ENCODE peak calls at places on chromosome 20, in five cellular contexts. U is IMR-90, Q is Peyer's patch, N is adrenal gland, X is body of pancreas. K is an unnamed sample.

GRCh38 chr20:34709836-34710567 is 5.9 kb downstream of the TP53INP2 start:
- DNase-seq in U (peak; percentile 51), Q (peak; percentile 81), N (peak; percentile 83), X (peak; percentile 77), K (peak; percentile 81)

GRCh38 chr20:63735859-63736718 is at the start of gene LIME1:
- DNase-seq in U (no peak), Q (peak; percentile 77), N (no peak), X (no peak), K (no peak)

GRCh38 chr20:63472159-63472811 is at the start of gene KCNQ2:
- DNase-seq in U (no peak), Q (no peak), N (no peak), X (no peak), K (no peak)

GRCh38 chr20:17968366-17969275 is at the start of the genes MGME1 and SNX5:
- DNase-seq in U (peak; percentile 99), Q (peak; percentile 99), N (peak; percentile 99), X (peak; percentile 98), K (peak; percentile 100)

GRCh38 chr20:35601021-35601973 is 14.3 kb upstream of the SPAG4 start:
- DNase-seq in U (peak; percentile 72), Q (peak; percentile 82), N (peak; percentile 78), X (peak; percentile 82), K (peak; percentile 78)

GRCh38 chr20:45934046-45934586 is 367 bp upstream of the PCIF1 start:
- DNase-seq in U (peak; percentile 31), Q (no peak), N (peak; percentile 78), X (peak; percentile 54), K (peak; percentile 82)

GRCh38 chr20:51378171-51378928 is 164.2 kb downstream of the NFATC2 start:
- DNase-seq in U (no peak), Q (no peak), N (no peak), X (no peak), K (no peak)

GRCh38 chr20:45306431-45306982 is at the start of gene RBPJL:
- DNase-seq in U (no peak), Q (no peak), N (no peak), X (peak; percentile 94), K (no peak)

GRCh38 chr20:8664778-8665177 is 404.1 kb upstream of the PLCB4 start:
- DNase-seq in U (no peak), Q (no peak), N (no peak), X (no peak), K (no peak)

GRCh38 chr20:36549942-36550796 is 8.8 kb downstream of the MYL9 start:
- DNase-seq in U (no peak), Q (no peak), N (peak; percentile 31), X (no peak), K (peak; percentile 53)

GRCh38 chr20:51985013-51985415 is 182.7 kb upstream of the SALL4 start:
- DNase-seq in U (peak; percentile 96), Q (no peak), N (no peak), X (no peak), K (no peak)

GRCh38 chr20:6756961-6757595 is 10.4 kb upstream of the BMP2 start:
- DNase-seq in U (no peak), Q (no peak), N (no peak), X (peak; percentile 49), K (no peak)

GRCh38 chr20:2919518-2920245 is 46.4 kb downstream of the PTPRA start:
- DNase-seq in U (no peak), Q (no peak), N (no peak), X (no peak), K (no peak)

GRCh38 chr20:9422335-9422734 is 92.1 kb upstream of the LAMP5 start:
- DNase-seq in U (peak; percentile 20), Q (no peak), N (no peak), X (no peak), K (no peak)

GRCh38 chr20:46652699-46653098 is 1.4 kb upstream of the SLC13A3 start:
- DNase-seq in U (peak; percentile 37), Q (no peak), N (no peak), X (no peak), K (no peak)

GRCh38 chr20:54560357-54560756 is 85.0 kb downstream of the DOK5 start:
- DNase-seq in U (no peak), Q (no peak), N (no peak), X (no peak), K (no peak)

GRCh38 chr20:29427201-29428060 is 1830.0 kb upstream of the DEFB115 start:
- DNase-seq in U (no peak), Q (peak; percentile 69), N (no peak), X (no peak), K (no peak)

GRCh38 chr20:41178904-41179432 is 41.6 kb downstream of the PLCG1 start:
- DNase-seq in U (no peak), Q (no peak), N (peak; percentile 15), X (no peak), K (no peak)

GRCh38 chr20:7893019-7893730 is 47.1 kb downstream of the HAO1 start:
- DNase-seq in U (no peak), Q (no peak), N (no peak), X (no peak), K (no peak)

GRCh38 chr20:33927703-33928102 is 66.0 kb upstream of the RALY start:
- DNase-seq in U (no peak), Q (no peak), N (no peak), X (no peak), K (no peak)

GRCh38 chr20:4973330-4974097 is 27.8 kb downstream of the SLC23A2 start:
- DNase-seq in U (peak; percentile 90), Q (peak; percentile 57), N (peak; percentile 83), X (peak; percentile 43), K (no peak)

GRCh38 chr20:62412194-62413024 is 5.3 kb upstream of the CABLES2 start:
- DNase-seq in U (no peak), Q (peak; percentile 98), N (no peak), X (no peak), K (no peak)

GRCh38 chr20:60362531-60362930 is 404.3 kb downstream of the CDH26 start:
- DNase-seq in U (no peak), Q (no peak), N (no peak), X (no peak), K (no peak)

GRCh38 chr20:15336011-15336410 is 998.6 kb upstream of the FLRT3 start:
- DNase-seq in U (no peak), Q (no peak), N (no peak), X (no peak), K (no peak)

GRCh38 chr20:56554869-56555268 is 21.8 kb downstream of the FAM209B start:
- DNase-seq in U (peak; percentile 90), Q (no peak), N (peak; percentile 71), X (peak; percentile 33), K (peak; percentile 71)

GRCh38 chr20:44268802-44269201 is 21.7 kb downstream of the GDAP1L1 start:
- DNase-seq in U (no peak), Q (no peak), N (no peak), X (no peak), K (no peak)
- TF ChIP-seq POLR2A in U (no peak), Q (no peak), N (no peak), X (no peak), K (no peak)

GRCh38 chr20:31788578-31788977 is 30.6 kb upstream of the MYLK2 start:
- DNase-seq in U (peak; percentile 28), Q (no peak), N (no peak), X (no peak), K (no peak)
- TF ChIP-seq CTCF in U (peak; percentile 7), Q (no peak), N (no peak), X (no peak), K (no peak)

DNA sequence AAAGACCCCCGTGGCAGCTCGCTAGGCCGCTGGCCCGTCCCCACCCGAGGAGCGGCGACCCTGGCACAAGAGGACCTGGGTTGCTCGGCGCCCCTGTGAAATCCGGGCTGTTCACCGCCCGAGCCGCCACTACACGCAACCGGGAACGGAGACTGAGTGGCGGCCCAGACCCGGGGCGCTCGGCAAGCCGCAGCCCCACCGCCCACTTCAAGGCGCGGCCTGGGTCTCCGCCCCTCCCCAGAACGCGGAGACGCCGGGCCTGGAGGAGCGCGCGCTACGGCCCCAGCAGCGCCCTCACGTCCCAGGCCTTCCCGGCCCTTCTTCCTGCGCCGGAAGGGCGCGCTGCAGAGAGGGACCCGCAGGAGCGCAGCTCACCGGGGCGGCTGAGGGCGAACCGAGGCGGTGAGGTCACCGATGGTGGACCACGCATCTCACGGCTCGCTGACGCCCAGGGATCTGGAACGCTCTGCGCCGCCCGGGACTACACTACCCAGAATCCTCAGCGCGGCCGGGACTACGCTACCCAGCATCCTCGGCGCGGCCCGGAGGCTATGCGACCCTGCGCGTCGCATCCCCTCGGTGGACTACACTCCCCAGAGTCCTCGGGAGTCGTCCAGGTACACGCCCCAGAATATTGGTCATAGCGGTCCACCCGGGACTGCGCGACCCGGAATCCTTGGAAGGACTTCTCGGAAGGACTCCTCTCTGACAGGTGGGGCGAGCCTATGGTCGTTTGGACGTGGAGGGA is at the start of gene ZNF337:
- DNase-seq in U (peak; percentile 91), Q (peak; percentile 94), N (peak; percentile 95), X (peak; percentile 96), K (peak; percentile 98)
- TF ChIP-seq POLR2A in U (peak; percentile 86), Q (peak; percentile 35), N (peak; percentile 73), X (peak; percentile 84), K (peak; percentile 84)

GRCh38 chr20:24542721-24543120 is 73.3 kb downstream of the SYNDIG1 start:
- DNase-seq in U (no peak), Q (no peak), N (no peak), X (no peak), K (no peak)

GRCh38 chr20:24545168-24545567 is 75.7 kb downstream of the SYNDIG1 start:
- DNase-seq in U (no peak), Q (no peak), N (no peak), X (no peak), K (no peak)

GRCh38 chr20:24543168-24543567 is 73.7 kb downstream of the SYNDIG1 start:
- DNase-seq in U (no peak), Q (no peak), N (no peak), X (no peak), K (no peak)

GRCh38 chr20:24543741-24544140 is 74.3 kb downstream of the SYNDIG1 start:
- DNase-seq in U (no peak), Q (no peak), N (no peak), X (no peak), K (no peak)

GRCh38 chr20:24544371-24544770 is 74.9 kb downstream of the SYNDIG1 start:
- DNase-seq in U (no peak), Q (no peak), N (no peak), X (no peak), K (no peak)
- TF ChIP-seq CTCF in U (no peak), Q (no peak), N (no peak), X (no peak), K (no peak)

GRCh38 chr20:58994390-58995159 is 12.5 kb downstream of the CTSZ start:
- DNase-seq in U (no peak), Q (no peak), N (no peak), X (no peak), K (peak; percentile 21)

GRCh38 chr20:58995461-58996225 is 11.4 kb downstream of the CTSZ start:
- DNase-seq in U (no peak), Q (no peak), N (no peak), X (no peak), K (peak; percentile 20)

GRCh38 chr20:58998656-58999055 is 8.4 kb downstream of the CTSZ start:
- DNase-seq in U (no peak), Q (no peak), N (no peak), X (no peak), K (peak; percentile 22)

GRCh38 chr20:58997141-58997770 is 9.8 kb downstream of the CTSZ start:
- DNase-seq in U (no peak), Q (no peak), N (no peak), X (no peak), K (no peak)

GRCh38 chr20:58996226-58996611 is 10.8 kb downstream of the CTSZ start:
- DNase-seq in U (no peak), Q (no peak), N (no peak), X (no peak), K (no peak)
- TF ChIP-seq POLR2A in U (no peak), Q (no peak), N (no peak), X (no peak), K (no peak)

K was measured in heart left ventricle.